ENCODE peak calls at places on chromosomes 7 and 10, in ten cellular contexts. T is cardiac muscle cell, B is fibroblast of mammary gland, Q is AG09309, S is upper lobe of right lung, O is adrenal gland, A is HCT116, V is fibroblast of the aortic adventitia, K is IMR-90, W is mammary epithelial cell. G is an unnamed sample.

GRCh38 chr10:128922172-128922571 is 544.9 kb upstream of the MGMT start:
- DNase-seq in T (peak; percentile 21), W (no peak), Q (no peak), O (no peak), V (no peak), B (no peak), S (no peak), K (no peak), A (no peak), G (no peak)

GRCh38 chr7:105015631-105015965 is 1.6 kb downstream of the KMT2E start:
- DNase-seq in T (peak; percentile 45), K (peak; percentile 41), Q (no peak), V (no peak), S (no peak), A (no peak), O (no peak), W (no peak), B (no peak), G (no peak)

GRCh38 chr10:64175271-64175962 is 654.2 kb downstream of the REEP3 start:
- DNase-seq in K (no peak), B (no peak), T (no peak), W (no peak), Q (no peak), S (no peak), A (no peak), O (no peak), V (no peak), G (no peak)

GRCh38 chr7:112069879-112070321 is 136.3 kb downstream of the DOCK4 start:
- DNase-seq in K (peak; percentile 46), S (no peak), B (peak; percentile 33), Q (no peak), T (peak; percentile 32), O (no peak), A (no peak), V (no peak), W (peak; percentile 36), G (no peak)

GRCh38 chr7:1662101-1662500 is 8.0 kb upstream of the ELFN1 start:
- DNase-seq in S (peak; percentile 51), Q (no peak), T (no peak), K (no peak), W (no peak), V (no peak), B (no peak), A (no peak), O (no peak), G (no peak)

GRCh38 chr10:70341016-70341415 is 41.4 kb downstream of the LRRC20 start:
- DNase-seq in Q (no peak), K (no peak), O (no peak), T (no peak), A (no peak), B (no peak), V (no peak), S (no peak), W (no peak), G (no peak)

GRCh38 chr10:49664842-49665355 is 14.6 kb upstream of the C10orf53 start:
- DNase-seq in K (no peak), A (no peak), Q (no peak), V (no peak), O (no peak), B (no peak), S (no peak), T (no peak), W (no peak), G (no peak)

GRCh38 chr7:129295015-129295423 is 70.2 kb downstream of the AHCYL2 start:
- DNase-seq in O (peak; percentile 27), W (peak; percentile 65), V (peak; percentile 86), A (no peak), T (peak; percentile 75), Q (peak; percentile 67), K (peak; percentile 58), B (peak; percentile 86), S (no peak), G (no peak)

GRCh38 chr10:132360766-132361447 is 28.9 kb downstream of the LRRC27 start:
- DNase-seq in O (no peak), A (no peak), S (peak; percentile 68), T (no peak), B (no peak), V (no peak), Q (no peak), K (no peak), W (no peak), G (no peak)

DNA sequence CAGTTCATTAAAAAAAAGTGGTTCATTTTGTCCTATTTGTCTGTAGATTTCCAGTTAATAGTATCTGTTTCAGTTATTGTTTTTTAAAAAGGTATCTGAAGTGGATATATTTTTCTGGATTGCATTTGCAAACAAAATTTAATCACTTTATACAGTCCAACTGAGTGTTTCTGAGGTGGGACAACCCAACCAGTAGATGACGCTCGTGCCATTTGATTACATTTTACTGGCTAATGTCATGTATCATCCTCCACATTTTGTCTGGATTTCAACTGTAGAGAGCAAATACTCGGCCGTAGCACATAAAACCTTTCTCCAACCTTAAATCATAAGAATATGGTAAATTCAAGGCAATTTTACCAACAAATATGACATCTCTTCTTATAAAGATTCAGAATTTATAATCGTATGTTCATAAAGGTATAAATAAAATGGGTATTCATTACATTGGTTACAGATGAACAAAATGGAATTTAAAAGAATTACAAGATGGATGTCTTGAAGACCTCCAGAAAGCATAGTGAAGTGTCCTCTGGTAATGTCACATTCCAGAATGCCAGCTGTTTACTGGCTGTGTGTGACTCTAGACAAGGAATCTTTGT is 789.0 kb downstream of the PHTF2 start:
- DNase-seq in T (peak; percentile 14), A (peak; percentile 6), K (peak; percentile 51), O (no peak), S (no peak), Q (no peak), V (peak; percentile 59), B (peak; percentile 26), W (no peak), G (no peak)
- TF ChIP-seq CTCF in T (peak; percentile 15), A (peak; percentile 79), K (peak; percentile 62), O (peak; percentile 34), S (no peak), Q (peak; percentile 47), V (peak; percentile 48), B (peak; percentile 20), W (peak; percentile 56), G (no peak)

GRCh38 chr7:137658194-137658900 is 188.4 kb downstream of the DGKI start:
- DNase-seq in T (peak; percentile 28), V (no peak), K (no peak), W (no peak), B (no peak), O (no peak), Q (no peak), A (no peak), S (no peak), G (no peak)
- H3K4me3 ChIP-seq in T (no peak overlapping the region), V (no peak overlapping the region), K (no peak overlapping the region), W (no peak overlapping the region), B (no peak overlapping the region), O (no peak overlapping the region), Q (no peak overlapping the region), A (no peak overlapping the region), S (no peak overlapping the region), G (no peak overlapping the region)

DNA sequence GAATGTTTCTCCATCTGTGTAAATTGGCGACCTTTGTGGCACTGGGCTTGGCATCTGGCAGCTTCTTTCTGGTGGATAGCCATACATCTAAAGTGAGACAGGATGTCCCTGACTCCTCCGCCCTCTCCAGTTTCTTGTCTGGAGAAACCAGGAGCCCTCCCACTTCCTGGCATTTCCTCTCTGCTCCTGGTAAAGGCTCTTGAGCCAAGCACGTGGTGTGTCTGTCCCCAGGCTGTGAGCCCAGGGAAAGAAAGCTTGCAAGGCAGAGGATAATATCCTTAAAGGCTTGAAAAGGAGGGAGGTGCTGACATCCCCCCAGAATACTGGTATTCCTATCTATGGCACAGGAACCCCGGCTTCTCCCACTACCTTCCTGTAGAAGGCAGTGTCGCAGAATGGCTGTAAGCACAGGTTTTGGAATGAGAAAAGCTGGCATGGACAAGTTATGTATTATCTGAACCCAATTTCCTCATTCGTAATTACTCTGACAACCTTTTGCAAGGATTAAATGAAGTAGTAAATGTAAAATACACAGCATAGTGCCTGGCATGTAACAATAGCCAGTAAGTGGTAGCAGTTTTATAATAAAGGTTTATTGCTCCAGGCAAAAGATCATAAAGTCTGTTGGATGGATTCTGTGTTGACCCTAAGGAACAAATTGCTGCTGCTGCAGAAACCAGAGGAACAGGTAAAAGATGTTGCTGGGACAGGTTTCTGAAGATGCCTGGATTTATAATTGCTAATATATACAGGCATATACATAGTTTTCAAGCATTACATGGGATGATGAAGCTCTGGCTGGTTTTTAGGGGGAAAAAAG is 11.8 kb upstream of the ACSL5 start:
- DNase-seq in W (peak; percentile 8), Q (no peak), B (peak; percentile 80), V (peak; percentile 74), O (peak; percentile 93), S (peak; percentile 72), A (no peak), K (peak; percentile 37), T (peak; percentile 85), G (no peak)
- TF ChIP-seq CTCF in W (peak; percentile 17), Q (peak; percentile 14), B (peak; percentile 25), V (peak; percentile 7), O (no peak), S (peak; percentile 17), A (peak; percentile 61), K (no peak), T (peak; percentile 19), G (peak; percentile 32)

GRCh38 chr7:41881313-41882130 is 178.6 kb upstream of the INHBA start:
- DNase-seq in S (peak; percentile 87), A (no peak), K (peak; percentile 89), Q (no peak), T (peak; percentile 48), B (no peak), V (no peak), O (peak; percentile 47), W (no peak), G (no peak)
- H3K4me3 ChIP-seq in S (no peak overlapping the region), A (no peak overlapping the region), K (no peak overlapping the region), Q (no peak overlapping the region), T (no peak overlapping the region), B (no peak overlapping the region), V (no peak overlapping the region), O (no peak overlapping the region), W (no peak overlapping the region), G (no peak overlapping the region)

DNA sequence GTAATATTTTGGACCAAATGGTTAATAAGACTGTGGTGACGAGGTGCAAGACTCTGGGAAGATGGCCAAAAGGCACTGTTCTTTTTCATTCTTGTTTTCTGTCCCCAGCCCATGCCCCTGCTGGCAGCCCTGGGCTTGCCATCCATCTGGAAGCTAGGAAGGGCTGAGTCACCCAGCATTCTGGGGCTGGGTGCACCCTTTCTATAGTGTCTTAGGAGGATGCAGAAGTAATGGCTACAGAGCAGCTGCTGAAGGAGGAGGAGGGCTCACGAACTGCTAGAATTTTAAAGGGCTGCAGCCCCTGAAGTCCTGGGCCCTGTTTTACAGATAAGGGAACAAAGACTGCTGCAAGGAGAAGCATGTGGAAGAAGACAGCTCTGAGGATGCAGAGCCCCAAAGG is 42.8 kb upstream of the ZNF32 start:
- DNase-seq in W (no peak), T (peak; percentile 76), Q (no peak), S (no peak), B (peak; percentile 37), V (peak; percentile 45), A (no peak), K (peak; percentile 23), O (no peak), G (no peak)
- TF ChIP-seq CTCF in W (no peak), T (peak; percentile 30), Q (peak; percentile 35), S (no peak), B (peak; percentile 17), V (no peak), A (no peak), K (no peak), O (no peak), G (no peak)

G was measured in retinal pigment epithelial cell.